ENCODE peak calls at places on chromosomes 1 and 21, in seven cellular contexts. V is stimulated activated CD4-positive, alpha-beta T cell treated with anti-CD3 and anti-CD28 coated beads, Interleukin-2, amount 100 ng/mL, for 48 hours; Q is right cardiac atrium; O is GM23248; Z is HuH-7.5; I is ELR; C is breast epithelium. N is an unnamed sample.

GRCh38 chr1:99590578-99591209 is 55.2 kb upstream of the PALMD start:
- DNase-seq in V (no peak), Q (peak; percentile 62), O (peak; percentile 92), Z (no peak), I (peak; percentile 98), C (no peak), N (no peak)

GRCh38 chr1:201640624-201641023 is 101.7 kb downstream of the NAV1 start:
- DNase-seq in V (no peak), Q (peak; percentile 87), O (peak; percentile 70), Z (no peak), I (no peak), C (no peak), N (no peak)

GRCh38 chr21:42286416-42286815 is 28.8 kb downstream of the TFF3 start:
- DNase-seq in V (no peak), Q (no peak), O (no peak), Z (no peak), I (no peak), C (no peak), N (no peak)

GRCh38 chr1:58409826-58410225 is 136.7 kb downstream of the OMA1 start:
- DNase-seq in V (no peak), Q (no peak), O (peak; percentile 54), Z (no peak), I (peak; percentile 16), C (no peak), N (no peak)

GRCh38 chr1:192476802-192477298 is 98.7 kb upstream of the RGS1 start:
- DNase-seq in V (no peak), Q (peak; percentile 74), O (peak; percentile 90), Z (no peak), I (peak; percentile 36), C (no peak), N (no peak)

GRCh38 chr1:56452027-56453011 is 127.0 kb downstream of the PLPP3 start:
- DNase-seq in V (no peak), Q (no peak), O (no peak), Z (no peak), I (no peak), C (no peak), N (no peak)

GRCh38 chr1:223075834-223076233 is 67.2 kb downstream of the TLR5 start:
- DNase-seq in V (no peak), Q (no peak), O (no peak), Z (no peak), I (no peak), C (no peak), N (no peak)

GRCh38 chr21:42080788-42081083 is 9.6 kb downstream of the UMODL1 start:
- DNase-seq in V (no peak), Q (peak; percentile 3), O (peak; percentile 96), Z (no peak), I (peak; percentile 59), C (no peak), N (no peak)

GRCh38 chr1:16019580-16020277 is 1.9 kb upstream of the HSPB7 start:
- DNase-seq in V (no peak), Q (peak; percentile 89), O (peak; percentile 83), Z (no peak), I (peak; percentile 41), C (no peak), N (no peak)

GRCh38 chr1:38179423-38179822 is 132.8 kb upstream of the POU3F1 start:
- DNase-seq in V (no peak), Q (peak; percentile 83), O (no peak), Z (no peak), I (no peak), C (no peak), N (no peak)

GRCh38 chr1:7863756-7864328 is 11.0 kb upstream of the UTS2 start:
- DNase-seq in V (no peak), Q (no peak), O (no peak), Z (no peak), I (no peak), C (no peak), N (no peak)

GRCh38 chr1:99548924-99549605 is 96.8 kb upstream of the PALMD start:
- DNase-seq in V (no peak), Q (peak; percentile 17), O (no peak), Z (no peak), I (no peak), C (no peak), N (no peak)

GRCh38 chr1:12031039-12031980 is 12.0 kb downstream of the MIIP start:
- DNase-seq in V (peak; percentile 51), Q (peak; percentile 66), O (peak; percentile 66), Z (peak; percentile 63), I (peak; percentile 62), C (no peak), N (no peak)

GRCh38 chr1:74819062-74819461 is 86.1 kb downstream of the TYW3 start:
- DNase-seq in V (no peak), Q (no peak), O (peak; percentile 6), Z (no peak), I (peak; percentile 88), C (no peak), N (no peak)

GRCh38 chr1:168104535-168104934 is 32.2 kb downstream of the GPR161 start:
- DNase-seq in V (no peak), Q (no peak), O (no peak), Z (no peak), I (no peak), C (no peak), N (no peak)

GRCh38 chr1:2314297-2314802 is 77.0 kb downstream of the MORN1 start:
- DNase-seq in V (no peak), Q (peak; percentile 91), O (peak; percentile 72), Z (peak; percentile 90), I (peak; percentile 60), C (no peak), N (no peak)

GRCh38 chr1:112618721-112619517 is at the start of gene ST7L:
- DNase-seq in V (peak; percentile 54), Q (peak; percentile 89), O (peak; percentile 84), Z (peak; percentile 27), I (peak; percentile 78), C (peak; percentile 59), N (peak; percentile 39)

GRCh38 chr1:219173434-219173757 is 282 bp upstream of the LYPLAL1 start:
- DNase-seq in V (no peak), Q (no peak), O (no peak), Z (no peak), I (no peak), C (no peak), N (no peak)